ENCODE peak calls at places on chromosomes 5 and 9, in seven cellular contexts. One of them, this sample, is unnamed.

GRCh38 chr5:78467744-78468357 is 107.4 kb downstream of the SCAMP1 start:
- DNase-seq in H9: no peak
- DNase-seq in kidney glomerular epithelial cell: peak
- DNase-seq in activated CD4-positive, CD25-positive, alpha-beta regulatory T cell treated with anti-CD3 and anti-CD28 coated beads, Interleukin-2, amount 50 U/mL, for 16 hours: no peak
- DNase-seq in GM20000: peak
- DNase-seq in mammary epithelial cell: peak
- DNase-seq in body of pancreas: no peak
- DNase-seq in this sample: no peak

GRCh38 chr5:54390015-54390414 is 65.5 kb upstream of the HSPB3 start:
- DNase-seq in H9: no peak
- DNase-seq in kidney glomerular epithelial cell: peak
- DNase-seq in activated CD4-positive, CD25-positive, alpha-beta regulatory T cell treated with anti-CD3 and anti-CD28 coated beads, Interleukin-2, amount 50 U/mL, for 16 hours: no peak
- DNase-seq in GM20000: no peak
- DNase-seq in mammary epithelial cell: peak
- DNase-seq in body of pancreas: peak
- DNase-seq in this sample: no peak

GRCh38 chr9:18791074-18791473 is 241.9 kb downstream of the SAXO1 start:
- DNase-seq in H9: peak
- DNase-seq in kidney glomerular epithelial cell: no peak
- DNase-seq in activated CD4-positive, CD25-positive, alpha-beta regulatory T cell treated with anti-CD3 and anti-CD28 coated beads, Interleukin-2, amount 50 U/mL, for 16 hours: no peak
- DNase-seq in GM20000: no peak
- DNase-seq in mammary epithelial cell: peak
- DNase-seq in body of pancreas: peak
- DNase-seq in this sample: no peak

GRCh38 chr5:168612996-168613395 is 33.8 kb upstream of the PANK3 start:
- DNase-seq in H9: no peak
- DNase-seq in kidney glomerular epithelial cell: no peak
- DNase-seq in activated CD4-positive, CD25-positive, alpha-beta regulatory T cell treated with anti-CD3 and anti-CD28 coated beads, Interleukin-2, amount 50 U/mL, for 16 hours: no peak
- DNase-seq in GM20000: no peak
- DNase-seq in mammary epithelial cell: no peak
- DNase-seq in body of pancreas: no peak
- DNase-seq in this sample: no peak

GRCh38 chr9:16571127-16571848 is 299.2 kb downstream of the BNC2 start:
- DNase-seq in H9: no peak
- DNase-seq in kidney glomerular epithelial cell: no peak
- DNase-seq in activated CD4-positive, CD25-positive, alpha-beta regulatory T cell treated with anti-CD3 and anti-CD28 coated beads, Interleukin-2, amount 50 U/mL, for 16 hours: no peak
- DNase-seq in GM20000: no peak
- DNase-seq in mammary epithelial cell: no peak
- DNase-seq in body of pancreas: no peak
- DNase-seq in this sample: no peak

GRCh38 chr5:170265527-170265926 is 32.0 kb downstream of the LCP2 start:
- DNase-seq in H9: no peak
- DNase-seq in kidney glomerular epithelial cell: no peak
- DNase-seq in activated CD4-positive, CD25-positive, alpha-beta regulatory T cell treated with anti-CD3 and anti-CD28 coated beads, Interleukin-2, amount 50 U/mL, for 16 hours: no peak
- DNase-seq in GM20000: no peak
- DNase-seq in mammary epithelial cell: no peak
- DNase-seq in body of pancreas: no peak
- DNase-seq in this sample: no peak

GRCh38 chr9:136526625-136527066 is 19.2 kb downstream of the NOTCH1 start:
- DNase-seq in H9: no peak
- DNase-seq in kidney glomerular epithelial cell: no peak
- DNase-seq in activated CD4-positive, CD25-positive, alpha-beta regulatory T cell treated with anti-CD3 and anti-CD28 coated beads, Interleukin-2, amount 50 U/mL, for 16 hours: no peak
- DNase-seq in GM20000: no peak
- DNase-seq in mammary epithelial cell: no peak
- DNase-seq in body of pancreas: peak
- DNase-seq in this sample: no peak

GRCh38 chr5:38462972-38463633 is 93.3 kb downstream of the LIFR start:
- DNase-seq in H9: no peak
- DNase-seq in kidney glomerular epithelial cell: peak
- DNase-seq in activated CD4-positive, CD25-positive, alpha-beta regulatory T cell treated with anti-CD3 and anti-CD28 coated beads, Interleukin-2, amount 50 U/mL, for 16 hours: no peak
- DNase-seq in GM20000: no peak
- DNase-seq in mammary epithelial cell: no peak
- DNase-seq in body of pancreas: no peak
- DNase-seq in this sample: no peak

GRCh38 chr9:21710792-21711191 is 91.6 kb upstream of the MTAP start:
- DNase-seq in H9: no peak
- DNase-seq in kidney glomerular epithelial cell: peak
- DNase-seq in activated CD4-positive, CD25-positive, alpha-beta regulatory T cell treated with anti-CD3 and anti-CD28 coated beads, Interleukin-2, amount 50 U/mL, for 16 hours: no peak
- DNase-seq in GM20000: no peak
- DNase-seq in mammary epithelial cell: peak
- DNase-seq in body of pancreas: no peak
- DNase-seq in this sample: no peak

GRCh38 chr5:68661237-68661636 is 432.6 kb upstream of the SLC30A5 start:
- DNase-seq in H9: peak
- DNase-seq in kidney glomerular epithelial cell: peak
- DNase-seq in activated CD4-positive, CD25-positive, alpha-beta regulatory T cell treated with anti-CD3 and anti-CD28 coated beads, Interleukin-2, amount 50 U/mL, for 16 hours: no peak
- DNase-seq in GM20000: peak
- DNase-seq in mammary epithelial cell: peak
- DNase-seq in body of pancreas: peak
- DNase-seq in this sample: no peak

GRCh38 chr5:39019231-39019630 is 55.0 kb downstream of the RICTOR start:
- DNase-seq in H9: no peak
- DNase-seq in kidney glomerular epithelial cell: no peak
- DNase-seq in activated CD4-positive, CD25-positive, alpha-beta regulatory T cell treated with anti-CD3 and anti-CD28 coated beads, Interleukin-2, amount 50 U/mL, for 16 hours: no peak
- DNase-seq in GM20000: no peak
- DNase-seq in mammary epithelial cell: no peak
- DNase-seq in body of pancreas: no peak
- DNase-seq in this sample: no peak

GRCh38 chr5:4411664-4412063 is 728.5 kb upstream of the ADAMTS16 start:
- DNase-seq in H9: no peak
- DNase-seq in kidney glomerular epithelial cell: no peak
- DNase-seq in activated CD4-positive, CD25-positive, alpha-beta regulatory T cell treated with anti-CD3 and anti-CD28 coated beads, Interleukin-2, amount 50 U/mL, for 16 hours: no peak
- DNase-seq in GM20000: no peak
- DNase-seq in mammary epithelial cell: no peak
- DNase-seq in body of pancreas: no peak
- DNase-seq in this sample: no peak

GRCh38 chr9:12819436-12820185 is 44.8 kb downstream of the LURAP1L start:
- DNase-seq in H9: peak
- DNase-seq in kidney glomerular epithelial cell: no peak
- DNase-seq in activated CD4-positive, CD25-positive, alpha-beta regulatory T cell treated with anti-CD3 and anti-CD28 coated beads, Interleukin-2, amount 50 U/mL, for 16 hours: no peak
- DNase-seq in GM20000: peak
- DNase-seq in mammary epithelial cell: no peak
- DNase-seq in body of pancreas: peak
- DNase-seq in this sample: no peak

GRCh38 chr9:112012026-112012902 is 115.7 kb downstream of the UGCG start:
- DNase-seq in H9: no peak
- DNase-seq in kidney glomerular epithelial cell: peak
- DNase-seq in activated CD4-positive, CD25-positive, alpha-beta regulatory T cell treated with anti-CD3 and anti-CD28 coated beads, Interleukin-2, amount 50 U/mL, for 16 hours: no peak
- DNase-seq in GM20000: peak
- DNase-seq in mammary epithelial cell: peak
- DNase-seq in body of pancreas: peak
- DNase-seq in this sample: no peak

GRCh38 chr9:70256123-70256551 is 2.6 kb upstream of the SMC5 start:
- DNase-seq in H9: no peak
- DNase-seq in kidney glomerular epithelial cell: peak
- DNase-seq in activated CD4-positive, CD25-positive, alpha-beta regulatory T cell treated with anti-CD3 and anti-CD28 coated beads, Interleukin-2, amount 50 U/mL, for 16 hours: no peak
- DNase-seq in GM20000: no peak
- DNase-seq in mammary epithelial cell: peak
- DNase-seq in body of pancreas: peak
- DNase-seq in this sample: no peak

GRCh38 chr5:143347698-143348344 is 55.7 kb downstream of the NR3C1 start:
- DNase-seq in H9: no peak
- DNase-seq in kidney glomerular epithelial cell: no peak
- DNase-seq in activated CD4-positive, CD25-positive, alpha-beta regulatory T cell treated with anti-CD3 and anti-CD28 coated beads, Interleukin-2, amount 50 U/mL, for 16 hours: no peak
- DNase-seq in GM20000: no peak
- DNase-seq in mammary epithelial cell: no peak
- DNase-seq in body of pancreas: no peak
- DNase-seq in this sample: no peak

GRCh38 chr5:149485655-149486615 is 65.3 kb downstream of the CSNK1A1 start:
- DNase-seq in H9: no peak
- DNase-seq in kidney glomerular epithelial cell: peak
- DNase-seq in activated CD4-positive, CD25-positive, alpha-beta regulatory T cell treated with anti-CD3 and anti-CD28 coated beads, Interleukin-2, amount 50 U/mL, for 16 hours: no peak
- DNase-seq in GM20000: no peak
- DNase-seq in mammary epithelial cell: peak
- DNase-seq in body of pancreas: peak
- DNase-seq in this sample: no peak

GRCh38 chr9:70411930-70412677 is 2.4 kb downstream of the KLF9 start:
- DNase-seq in H9: peak
- DNase-seq in kidney glomerular epithelial cell: peak
- DNase-seq in activated CD4-positive, CD25-positive, alpha-beta regulatory T cell treated with anti-CD3 and anti-CD28 coated beads, Interleukin-2, amount 50 U/mL, for 16 hours: peak
- DNase-seq in GM20000: peak
- DNase-seq in mammary epithelial cell: peak
- DNase-seq in body of pancreas: peak
- DNase-seq in this sample: peak

GRCh38 chr9:89278551-89278950 is 32.4 kb upstream of the CKS2 start:
- DNase-seq in H9: no peak
- DNase-seq in kidney glomerular epithelial cell: no peak
- DNase-seq in activated CD4-positive, CD25-positive, alpha-beta regulatory T cell treated with anti-CD3 and anti-CD28 coated beads, Interleukin-2, amount 50 U/mL, for 16 hours: no peak
- DNase-seq in GM20000: no peak
- DNase-seq in mammary epithelial cell: peak
- DNase-seq in body of pancreas: no peak
- DNase-seq in this sample: no peak

GRCh38 chr5:168162464-168162863 is 129.0 kb upstream of the WWC1 start:
- DNase-seq in H9: no peak
- DNase-seq in kidney glomerular epithelial cell: no peak
- DNase-seq in activated CD4-positive, CD25-positive, alpha-beta regulatory T cell treated with anti-CD3 and anti-CD28 coated beads, Interleukin-2, amount 50 U/mL, for 16 hours: no peak
- DNase-seq in GM20000: no peak
- DNase-seq in mammary epithelial cell: no peak
- DNase-seq in body of pancreas: peak
- DNase-seq in this sample: no peak

GRCh38 chr9:11933926-11934325 is 759.3 kb upstream of the TYRP1 start:
- DNase-seq in H9: no peak
- DNase-seq in kidney glomerular epithelial cell: peak
- DNase-seq in activated CD4-positive, CD25-positive, alpha-beta regulatory T cell treated with anti-CD3 and anti-CD28 coated beads, Interleukin-2, amount 50 U/mL, for 16 hours: no peak
- DNase-seq in GM20000: no peak
- DNase-seq in mammary epithelial cell: no peak
- DNase-seq in body of pancreas: no peak
- DNase-seq in this sample: no peak

GRCh38 chr5:55062039-55062779 is 38.2 kb downstream of the GZMK start:
- DNase-seq in H9: no peak
- DNase-seq in kidney glomerular epithelial cell: no peak
- DNase-seq in activated CD4-positive, CD25-positive, alpha-beta regulatory T cell treated with anti-CD3 and anti-CD28 coated beads, Interleukin-2, amount 50 U/mL, for 16 hours: peak
- DNase-seq in GM20000: no peak
- DNase-seq in mammary epithelial cell: no peak
- DNase-seq in body of pancreas: no peak
- DNase-seq in this sample: peak

GRCh38 chr9:113578877-113579269 is 115.3 kb downstream of the RGS3 start:
- DNase-seq in H9: no peak
- DNase-seq in kidney glomerular epithelial cell: peak
- DNase-seq in activated CD4-positive, CD25-positive, alpha-beta regulatory T cell treated with anti-CD3 and anti-CD28 coated beads, Interleukin-2, amount 50 U/mL, for 16 hours: peak
- DNase-seq in GM20000: peak
- DNase-seq in mammary epithelial cell: peak
- DNase-seq in body of pancreas: peak
- DNase-seq in this sample: peak

GRCh38 chr5:148342371-148343048 is 7.2 kb downstream of the SPINK9 start:
- DNase-seq in H9: no peak
- DNase-seq in kidney glomerular epithelial cell: no peak
- DNase-seq in activated CD4-positive, CD25-positive, alpha-beta regulatory T cell treated with anti-CD3 and anti-CD28 coated beads, Interleukin-2, amount 50 U/mL, for 16 hours: no peak
- DNase-seq in GM20000: no peak
- DNase-seq in mammary epithelial cell: no peak
- DNase-seq in body of pancreas: no peak
- DNase-seq in this sample: no peak

GRCh38 chr9:12801663-12802062 is 26.8 kb downstream of the LURAP1L start:
- DNase-seq in H9: no peak
- DNase-seq in kidney glomerular epithelial cell: no peak
- DNase-seq in activated CD4-positive, CD25-positive, alpha-beta regulatory T cell treated with anti-CD3 and anti-CD28 coated beads, Interleukin-2, amount 50 U/mL, for 16 hours: no peak
- DNase-seq in GM20000: no peak
- DNase-seq in mammary epithelial cell: no peak
- DNase-seq in body of pancreas: no peak
- DNase-seq in this sample: no peak

GRCh38 chr5:174323878-174324281 is 278.4 kb downstream of the NSG2 start:
- DNase-seq in H9: peak
- DNase-seq in kidney glomerular epithelial cell: peak
- DNase-seq in activated CD4-positive, CD25-positive, alpha-beta regulatory T cell treated with anti-CD3 and anti-CD28 coated beads, Interleukin-2, amount 50 U/mL, for 16 hours: no peak
- DNase-seq in GM20000: peak
- DNase-seq in mammary epithelial cell: peak
- DNase-seq in body of pancreas: peak
- DNase-seq in this sample: no peak

GRCh38 chr9:116271307-116271706 is 117.7 kb downstream of the PAPPA start:
- DNase-seq in H9: no peak
- DNase-seq in kidney glomerular epithelial cell: no peak
- DNase-seq in activated CD4-positive, CD25-positive, alpha-beta regulatory T cell treated with anti-CD3 and anti-CD28 coated beads, Interleukin-2, amount 50 U/mL, for 16 hours: no peak
- DNase-seq in GM20000: no peak
- DNase-seq in mammary epithelial cell: no peak
- DNase-seq in body of pancreas: no peak
- DNase-seq in this sample: no peak

GRCh38 chr9:127943746-127944145 is 6.1 kb upstream of the DPM2 start:
- DNase-seq in H9: peak
- DNase-seq in kidney glomerular epithelial cell: peak
- DNase-seq in activated CD4-positive, CD25-positive, alpha-beta regulatory T cell treated with anti-CD3 and anti-CD28 coated beads, Interleukin-2, amount 50 U/mL, for 16 hours: peak
- DNase-seq in GM20000: peak
- DNase-seq in mammary epithelial cell: peak
- DNase-seq in body of pancreas: peak
- DNase-seq in this sample: peak

GRCh38 chr9:36166150-36166927 is 2.8 kb upstream of the CCIN start:
- DNase-seq in H9: peak
- DNase-seq in kidney glomerular epithelial cell: peak
- DNase-seq in activated CD4-positive, CD25-positive, alpha-beta regulatory T cell treated with anti-CD3 and anti-CD28 coated beads, Interleukin-2, amount 50 U/mL, for 16 hours: peak
- DNase-seq in GM20000: peak
- DNase-seq in mammary epithelial cell: peak
- DNase-seq in body of pancreas: peak
- DNase-seq in this sample: peak

GRCh38 chr5:5335115-5335514 is 87.4 kb upstream of the ICE1 start:
- DNase-seq in H9: no peak
- DNase-seq in kidney glomerular epithelial cell: no peak
- DNase-seq in activated CD4-positive, CD25-positive, alpha-beta regulatory T cell treated with anti-CD3 and anti-CD28 coated beads, Interleukin-2, amount 50 U/mL, for 16 hours: no peak
- DNase-seq in GM20000: no peak
- DNase-seq in mammary epithelial cell: no peak
- DNase-seq in body of pancreas: no peak
- DNase-seq in this sample: no peak

GRCh38 chr5:74762599-74762998 is 4.3 kb downstream of the GFM2 start:
- DNase-seq in H9: no peak
- DNase-seq in kidney glomerular epithelial cell: peak
- DNase-seq in activated CD4-positive, CD25-positive, alpha-beta regulatory T cell treated with anti-CD3 and anti-CD28 coated beads, Interleukin-2, amount 50 U/mL, for 16 hours: no peak
- DNase-seq in GM20000: no peak
- DNase-seq in mammary epithelial cell: peak
- DNase-seq in body of pancreas: no peak
- DNase-seq in this sample: no peak

GRCh38 chr5:95984287-95984938 is 22.8 kb upstream of the ELL2 start:
- DNase-seq in H9: no peak
- DNase-seq in kidney glomerular epithelial cell: peak
- DNase-seq in activated CD4-positive, CD25-positive, alpha-beta regulatory T cell treated with anti-CD3 and anti-CD28 coated beads, Interleukin-2, amount 50 U/mL, for 16 hours: no peak
- DNase-seq in GM20000: no peak
- DNase-seq in mammary epithelial cell: peak
- DNase-seq in body of pancreas: no peak
- DNase-seq in this sample: no peak

GRCh38 chr5:172007153-172007794 is 836 bp upstream of the FBXW11 start:
- DNase-seq in H9: no peak
- DNase-seq in kidney glomerular epithelial cell: peak
- DNase-seq in activated CD4-positive, CD25-positive, alpha-beta regulatory T cell treated with anti-CD3 and anti-CD28 coated beads, Interleukin-2, amount 50 U/mL, for 16 hours: no peak
- DNase-seq in GM20000: no peak
- DNase-seq in mammary epithelial cell: no peak
- DNase-seq in body of pancreas: peak
- DNase-seq in this sample: no peak

GRCh38 chr9:74861773-74862172 is 25.9 kb downstream of the TRPM6 start:
- DNase-seq in H9: no peak
- DNase-seq in kidney glomerular epithelial cell: no peak
- DNase-seq in activated CD4-positive, CD25-positive, alpha-beta regulatory T cell treated with anti-CD3 and anti-CD28 coated beads, Interleukin-2, amount 50 U/mL, for 16 hours: no peak
- DNase-seq in GM20000: no peak
- DNase-seq in mammary epithelial cell: no peak
- DNase-seq in body of pancreas: no peak
- DNase-seq in this sample: no peak

GRCh38 chr5:74954919-74955318 is 88.7 kb upstream of the FAM169A start:
- DNase-seq in H9: no peak
- DNase-seq in kidney glomerular epithelial cell: peak
- DNase-seq in activated CD4-positive, CD25-positive, alpha-beta regulatory T cell treated with anti-CD3 and anti-CD28 coated beads, Interleukin-2, amount 50 U/mL, for 16 hours: no peak
- DNase-seq in GM20000: no peak
- DNase-seq in mammary epithelial cell: peak
- DNase-seq in body of pancreas: no peak
- DNase-seq in this sample: no peak

GRCh38 chr5:41843456-41844112 is 26.6 kb downstream of the OXCT1 start:
- DNase-seq in H9: no peak
- DNase-seq in kidney glomerular epithelial cell: peak
- DNase-seq in activated CD4-positive, CD25-positive, alpha-beta regulatory T cell treated with anti-CD3 and anti-CD28 coated beads, Interleukin-2, amount 50 U/mL, for 16 hours: no peak
- DNase-seq in GM20000: no peak
- DNase-seq in mammary epithelial cell: peak
- DNase-seq in body of pancreas: peak
- DNase-seq in this sample: no peak

GRCh38 chr9:13688990-13689600 is 409.6 kb upstream of the MPDZ start:
- DNase-seq in H9: no peak
- DNase-seq in kidney glomerular epithelial cell: peak
- DNase-seq in activated CD4-positive, CD25-positive, alpha-beta regulatory T cell treated with anti-CD3 and anti-CD28 coated beads, Interleukin-2, amount 50 U/mL, for 16 hours: no peak
- DNase-seq in GM20000: no peak
- DNase-seq in mammary epithelial cell: peak
- DNase-seq in body of pancreas: no peak
- DNase-seq in this sample: no peak

This sample was measured in T-helper 22 cell.